ENCODE peak calls at places on chromosomes 6 and 20, in nine cellular contexts. E, G, O, X, A, I, J, V and F are unnamed samples.

GRCh38 chr20:25281541-25281991 is 33.7 kb downstream of the PYGB start:
- DNase-seq in E (peak; percentile 61), G (no peak), O (no peak), X (no peak), A (peak; percentile 10), I (peak; percentile 62), J (no peak), V (no peak), F (no peak)

GRCh38 chr20:57902478-57902877 is 192.7 kb upstream of the PMEPA1 start:
- DNase-seq in E (no peak), G (no peak), O (no peak), X (no peak), A (no peak), I (peak; percentile 17), J (no peak), V (peak; percentile 91), F (no peak)

GRCh38 chr6:83442752-83443151 is 11.9 kb upstream of the ME1 start:
- DNase-seq in E (no peak), G (no peak), O (no peak), X (no peak), A (no peak), I (no peak), J (no peak), V (peak; percentile 9), F (no peak)

GRCh38 chr6:165825416-165825815 is 162.4 kb upstream of the PDE10A start:
- DNase-seq in E (no peak), G (no peak), O (no peak), X (no peak), A (no peak), I (no peak), J (no peak), V (no peak), F (no peak)

GRCh38 chr6:41263267-41263666 is 23.2 kb downstream of the TREM1 start:
- DNase-seq in E (no peak), G (no peak), O (no peak), X (no peak), A (no peak), I (no peak), J (no peak), V (no peak), F (no peak)

GRCh38 chr6:30091577-30092381 is 16.2 kb upstream of the RNF39 start:
- DNase-seq in E (no peak), G (no peak), O (no peak), X (no peak), A (peak; percentile 15), I (no peak), J (no peak), V (peak; percentile 90), F (peak; percentile 24)

GRCh38 chr20:36268501-36269342 is 32.4 kb downstream of the AAR2 start:
- DNase-seq in E (no peak), G (no peak), O (no peak), X (no peak), A (no peak), I (no peak), J (no peak), V (no peak), F (no peak)

GRCh38 chr6:159256128-159256527 is 86.9 kb downstream of the FNDC1 start:
- DNase-seq in E (no peak), G (no peak), O (no peak), X (no peak), A (no peak), I (no peak), J (no peak), V (no peak), F (no peak)

GRCh38 chr20:53778041-53778516 is 184.4 kb upstream of the ZNF217 start:
- DNase-seq in E (no peak), G (no peak), O (no peak), X (no peak), A (no peak), I (no peak), J (no peak), V (no peak), F (no peak)

GRCh38 chr20:44692932-44693476 is 22.2 kb upstream of the CCN5 start:
- DNase-seq in E (no peak), G (no peak), O (no peak), X (no peak), A (peak; percentile 84), I (no peak), J (no peak), V (peak; percentile 95), F (peak; percentile 45)

GRCh38 chr20:54680872-54681297 is 205.5 kb downstream of the DOK5 start:
- DNase-seq in E (peak; percentile 19), G (no peak), O (peak; percentile 12), X (no peak), A (no peak), I (peak; percentile 17), J (peak; percentile 39), V (peak; percentile 28), F (peak; percentile 30)

GRCh38 chr20:44572551-44573500 is 9.6 kb upstream of the PKIG start:
- DNase-seq in E (no peak), G (no peak), O (peak; percentile 26), X (no peak), A (peak; percentile 67), I (no peak), J (no peak), V (peak; percentile 81), F (no peak)

GRCh38 chr6:105488521-105489212 is 85.8 kb upstream of the PREP start:
- DNase-seq in E (no peak), G (no peak), O (no peak), X (no peak), A (no peak), I (no peak), J (no peak), V (no peak), F (no peak)

GRCh38 chr6:132400641-132401119 is 595 bp downstream of the MOXD1 start:
- DNase-seq in E (no peak), G (no peak), O (no peak), X (no peak), A (peak; percentile 20), I (no peak), J (peak; percentile 11), V (no peak), F (peak; percentile 21)

GRCh38 chr6:85449388-85449817 is 480 bp upstream of the NT5E start:
- DNase-seq in E (peak; percentile 84), G (peak; percentile 48), O (peak; percentile 48), X (no peak), A (peak; percentile 62), I (peak; percentile 87), J (no peak), V (peak; percentile 66), F (peak; percentile 33)

GRCh38 chr20:1424336-1424735 is 31.5 kb upstream of the FKBP1A start:
- DNase-seq in E (no peak), G (no peak), O (no peak), X (no peak), A (no peak), I (no peak), J (no peak), V (no peak), F (no peak)

GRCh38 chr6:166940643-166941068 is 15.7 kb downstream of the RNASET2 start:
- DNase-seq in E (no peak), G (no peak), O (no peak), X (no peak), A (no peak), I (no peak), J (no peak), V (peak; percentile 16), F (no peak)

GRCh38 chr6:158758464-158758863 is 60.7 kb downstream of the EZR start:
- DNase-seq in E (no peak), G (no peak), O (no peak), X (no peak), A (no peak), I (no peak), J (no peak), V (no peak), F (peak; percentile 65)

GRCh38 chr6:43716099-43716498 is 28.5 kb upstream of the MRPS18A start:
- DNase-seq in E (no peak), G (no peak), O (no peak), X (no peak), A (peak; percentile 74), I (no peak), J (no peak), V (no peak), F (no peak)

GRCh38 chr6:11161031-11161966 is 49.8 kb upstream of the ERVFRD-1 start:
- DNase-seq in E (no peak), G (no peak), O (peak; percentile 34), X (no peak), A (no peak), I (no peak), J (no peak), V (peak; percentile 49), F (no peak)

GRCh38 chr6:13467216-13467600 is 20.2 kb downstream of the GFOD1 start:
- DNase-seq in E (no peak), G (no peak), O (no peak), X (no peak), A (no peak), I (no peak), J (no peak), V (no peak), F (no peak)

GRCh38 chr20:48864738-48865318 is 37.0 kb upstream of the PREX1 start:
- DNase-seq in E (no peak), G (no peak), O (no peak), X (no peak), A (no peak), I (no peak), J (no peak), V (no peak), F (no peak)

GRCh38 chr20:23449400-23449799 is 3.3 kb downstream of the CST11 start:
- DNase-seq in E (no peak), G (no peak), O (no peak), X (no peak), A (no peak), I (no peak), J (no peak), V (no peak), F (no peak)

GRCh38 chr6:39086294-39086693 is 28.7 kb downstream of the SAYSD1 start:
- DNase-seq in E (peak; percentile 79), G (no peak), O (no peak), X (no peak), A (no peak), I (peak; percentile 60), J (no peak), V (no peak), F (no peak)

GRCh38 chr6:13486679-13487121 is 700 bp downstream of the GFOD1 start:
- DNase-seq in E (peak; percentile 72), G (peak; percentile 58), O (peak; percentile 34), X (peak; percentile 31), A (peak; percentile 37), I (peak; percentile 82), J (peak; percentile 51), V (peak; percentile 69), F (peak; percentile 45)

GRCh38 chr6:6494677-6495076 is 93.8 kb upstream of the LY86 start:
- DNase-seq in E (peak; percentile 73), G (no peak), O (no peak), X (no peak), A (no peak), I (peak; percentile 72), J (peak; percentile 79), V (peak; percentile 29), F (peak; percentile 76)